ENCODE peak calls at places on chromosome 4, in five cellular contexts. F is mesothelial cell of epicardium, K is ureter, O is cardiac septum, J is posterior cingulate gyrus. T is an unnamed sample.

GRCh38 chr4:20445933-20446723 is 194.4 kb downstream of the SLIT2 start:
- DNase-seq in O (no peak), J (no peak), F (no peak), K (no peak), T (no peak)

GRCh38 chr4:22801391-22801790 is 108.7 kb downstream of the GBA3 start:
- DNase-seq in K (no peak), F (no peak), O (no peak), J (no peak), T (no peak)

GRCh38 chr4:76595435-76595834 is 160.4 kb downstream of the SHROOM3 start:
- DNase-seq in F (no peak), J (no peak), O (no peak), K (no peak), T (no peak)

GRCh38 chr4:107951551-107951950 is 20.2 kb downstream of the CYP2U1 start:
- DNase-seq in K (no peak), J (no peak), F (no peak), O (no peak), T (no peak)

GRCh38 chr4:145845118-145845517 is 93.5 kb downstream of the ZNF827 start:
- DNase-seq in J (no peak), F (no peak), O (no peak), K (no peak), T (no peak)

GRCh38 chr4:185383451-185383850 is 12.3 kb downstream of the LRP2BP start:
- DNase-seq in J (no peak), K (peak; percentile 59), F (no peak), O (no peak), T (no peak)

GRCh38 chr4:99144070-99144469 is at the start of gene ADH4:
- DNase-seq in K (no peak), O (no peak), F (no peak), J (no peak), T (no peak)

GRCh38 chr4:133372699-133373098 is 223.6 kb downstream of the PCDH10 start:
- DNase-seq in O (no peak), J (no peak), K (no peak), F (no peak), T (no peak)

GRCh38 chr4:5122114-5122513 is 70.8 kb downstream of the STK32B start:
- DNase-seq in F (no peak), O (no peak), J (no peak), K (no peak), T (no peak)

GRCh38 chr4:81504685-81505598 is 33.2 kb upstream of the RASGEF1B start:
- DNase-seq in F (no peak), J (no peak), K (peak; percentile 67), O (peak; percentile 82), T (peak; percentile 20)

GRCh38 chr4:83285022-83285387 is 407 bp upstream of the COQ2 start:
- DNase-seq in J (no peak), O (no peak), F (no peak), K (no peak), T (peak; percentile 48)

GRCh38 chr4:113952452-113953029 is 26.9 kb downstream of the ARSJ start:
- DNase-seq in O (no peak), J (no peak), K (no peak), F (no peak), T (peak; percentile 32)

GRCh38 chr4:67571975-67572374 is 13.4 kb downstream of the STAP1 start:
- DNase-seq in O (no peak), F (no peak), K (no peak), J (no peak), T (no peak)

GRCh38 chr4:122356317-122356818 is 22.4 kb upstream of the ADAD1 start:
- DNase-seq in O (no peak), F (no peak), K (no peak), J (no peak), T (no peak)

GRCh38 chr4:61350932-61351331 is 150.8 kb downstream of the ADGRL3 start:
- DNase-seq in F (no peak), J (no peak), O (no peak), K (no peak), T (no peak)

GRCh38 chr4:4480685-4481393 is 61.0 kb downstream of the STX18 start:
- DNase-seq in F (no peak), O (no peak), K (no peak), J (peak; percentile 73), T (no peak)

GRCh38 chr4:6195602-6196319 is 4.6 kb downstream of the JAKMIP1 start:
- DNase-seq in O (no peak), F (no peak), J (no peak), K (no peak), T (no peak)

GRCh38 chr4:143337600-143338287 is 1.1 kb downstream of the GAB1 start:
- DNase-seq in J (peak; percentile 82), F (peak; percentile 43), K (peak; percentile 62), O (no peak), T (no peak)

GRCh38 chr4:53459548-53459947 is 82.1 kb downstream of the FIP1L1 start:
- DNase-seq in K (no peak), J (no peak), O (no peak), F (no peak), T (no peak)

GRCh38 chr4:175584172-175584571 is 227.9 kb downstream of the GPM6A start:
- DNase-seq in O (no peak), K (no peak), J (no peak), F (no peak), T (no peak)

GRCh38 chr4:107183155-107183774 is 147.2 kb upstream of the DKK2 start:
- DNase-seq in K (no peak), F (no peak), O (no peak), J (no peak), T (peak; percentile 24)

GRCh38 chr4:119795986-119796578 is 167.5 kb upstream of the PDE5A start:
- DNase-seq in F (no peak), K (no peak), O (no peak), J (no peak), T (no peak)

GRCh38 chr4:184384810-184385557 is 89.4 kb downstream of the IRF2 start:
- DNase-seq in O (no peak), F (no peak), J (no peak), K (no peak), T (peak; percentile 20)

GRCh38 chr4:177737387-177737965 is 295.2 kb upstream of the AGA start:
- DNase-seq in F (no peak), O (no peak), J (no peak), K (no peak), T (no peak)

GRCh38 chr4:155620637-155621036 is 46.0 kb upstream of the GUCY1A1 start:
- DNase-seq in F (no peak), J (no peak), O (no peak), K (no peak), T (no peak)

GRCh38 chr4:185213341-185213740 is 3.9 kb downstream of the SNX25 start:
- DNase-seq in F (no peak), J (no peak), O (no peak), K (no peak), T (no peak)

GRCh38 chr4:87030606-87031441 is 96.0 kb downstream of the AFF1 start:
- DNase-seq in K (no peak), O (no peak), F (no peak), J (no peak), T (no peak)

GRCh38 chr4:152044341-152044740 is 283.5 kb upstream of the GATB start:
- DNase-seq in K (no peak), F (no peak), J (no peak), O (no peak), T (no peak)

GRCh38 chr4:101039367-101039766 is 308.0 kb downstream of the PPP3CA start:
- DNase-seq in J (no peak), K (no peak), O (no peak), F (no peak), T (no peak)

GRCh38 chr4:73704314-73705055 is 35.9 kb upstream of the CXCL8 start:
- DNase-seq in F (no peak), J (no peak), K (peak; percentile 76), O (peak; percentile 80), T (no peak)

GRCh38 chr4:143348233-143349077 is 11.8 kb downstream of the GAB1 start:
- DNase-seq in O (no peak), K (no peak), J (no peak), F (no peak), T (no peak)

GRCh38 chr4:72846280-72847111 is 223.0 kb downstream of the COX18 start:
- DNase-seq in K (no peak), J (no peak), F (no peak), O (no peak), T (no peak)

GRCh38 chr4:146643812-146644401 is 5.2 kb downstream of the POU4F2 start:
- DNase-seq in O (no peak), F (no peak), J (no peak), K (no peak), T (peak; percentile 66)

GRCh38 chr4:33696066-33696465 is 2548.2 kb downstream of the ARAP2 start:
- DNase-seq in F (no peak), K (no peak), O (no peak), J (no peak), T (no peak)

GRCh38 chr4:52550186-52550585 is 108.9 kb downstream of the USP46 start:
- DNase-seq in J (no peak), K (no peak), F (no peak), O (no peak), T (no peak)

GRCh38 chr4:168739851-168740250 is 243.0 kb downstream of the PALLD start:
- DNase-seq in F (no peak), J (no peak), K (no peak), O (no peak), T (no peak)

GRCh38 chr4:126678608-126679007 is 954.1 kb upstream of the INTU start:
- DNase-seq in O (no peak), J (no peak), K (no peak), F (no peak), T (no peak)

T was measured in GM20000.